ENCODE peak calls at places on chromosomes 16 and 17, in seven cellular contexts. One of them, this sample, is unnamed.

GRCh38 chr17:2828396-2829038 is 32.3 kb downstream of the RAP1GAP2 start:
- DNase-seq in HuH-7: peak
- DNase-seq in AG04450: no peak
- DNase-seq in endothelial cell: peak
- DNase-seq in cardiac muscle cell: peak
- DNase-seq in RPMI8226: peak
- DNase-seq in heart right ventricle: peak
- DNase-seq in this sample: peak

GRCh38 chr16:19304670-19305240 is 19.2 kb downstream of the CLEC19A start:
- DNase-seq in HuH-7: no peak
- DNase-seq in AG04450: no peak
- DNase-seq in endothelial cell: no peak
- DNase-seq in cardiac muscle cell: no peak
- DNase-seq in RPMI8226: no peak
- DNase-seq in heart right ventricle: no peak
- DNase-seq in this sample: no peak

GRCh38 chr17:70820276-70820675 is 650.9 kb downstream of the KCNJ2 start:
- DNase-seq in HuH-7: no peak
- DNase-seq in AG04450: no peak
- DNase-seq in endothelial cell: no peak
- DNase-seq in cardiac muscle cell: no peak
- DNase-seq in RPMI8226: no peak
- DNase-seq in heart right ventricle: no peak
- DNase-seq in this sample: no peak

GRCh38 chr17:55451203-55451641 is 29.6 kb upstream of the MMD start:
- DNase-seq in HuH-7: no peak
- DNase-seq in AG04450: no peak
- DNase-seq in endothelial cell: no peak
- DNase-seq in cardiac muscle cell: peak
- DNase-seq in RPMI8226: no peak
- DNase-seq in heart right ventricle: no peak
- DNase-seq in this sample: peak

GRCh38 chr16:64077242-64077641 is 1044.6 kb downstream of the CDH11 start:
- DNase-seq in HuH-7: no peak
- DNase-seq in AG04450: no peak
- DNase-seq in endothelial cell: no peak
- DNase-seq in cardiac muscle cell: no peak
- DNase-seq in RPMI8226: peak
- DNase-seq in heart right ventricle: no peak
- DNase-seq in this sample: no peak

GRCh38 chr16:411576-412265 is 10.0 kb downstream of the DECR2 start:
- DNase-seq in HuH-7: no peak
- DNase-seq in AG04450: no peak
- DNase-seq in endothelial cell: no peak
- DNase-seq in cardiac muscle cell: no peak
- DNase-seq in RPMI8226: no peak
- DNase-seq in heart right ventricle: no peak
- DNase-seq in this sample: no peak

GRCh38 chr16:89574681-89575246 is 794 bp upstream of the CPNE7 start:
- DNase-seq in HuH-7: peak
- DNase-seq in AG04450: no peak
- DNase-seq in endothelial cell: peak
- DNase-seq in cardiac muscle cell: peak
- DNase-seq in RPMI8226: peak
- DNase-seq in heart right ventricle: no peak
- DNase-seq in this sample: peak

GRCh38 chr17:29116652-29117439 is 63.4 kb downstream of the MYO18A start:
- DNase-seq in HuH-7: peak
- DNase-seq in AG04450: no peak
- DNase-seq in endothelial cell: peak
- DNase-seq in cardiac muscle cell: peak
- DNase-seq in RPMI8226: peak
- DNase-seq in heart right ventricle: peak
- DNase-seq in this sample: peak

GRCh38 chr17:80195671-80196529 is 24.2 kb downstream of the SGSH start:
- DNase-seq in HuH-7: peak
- DNase-seq in AG04450: no peak
- DNase-seq in endothelial cell: peak
- DNase-seq in cardiac muscle cell: no peak
- DNase-seq in RPMI8226: peak
- DNase-seq in heart right ventricle: no peak
- DNase-seq in this sample: no peak

GRCh38 chr17:29243792-29244191 is 2.9 kb upstream of the CRYBA1 start:
- DNase-seq in HuH-7: peak
- DNase-seq in AG04450: no peak
- DNase-seq in endothelial cell: no peak
- DNase-seq in cardiac muscle cell: no peak
- DNase-seq in RPMI8226: peak
- DNase-seq in heart right ventricle: no peak
- DNase-seq in this sample: no peak

GRCh38 chr17:10118788-10119130 is 79.6 kb downstream of the GAS7 start:
- DNase-seq in HuH-7: no peak
- DNase-seq in AG04450: no peak
- DNase-seq in endothelial cell: no peak
- DNase-seq in cardiac muscle cell: no peak
- DNase-seq in RPMI8226: peak
- DNase-seq in heart right ventricle: no peak
- DNase-seq in this sample: no peak

GRCh38 chr16:5925850-5926249 is 828.3 kb upstream of the EEF2KMT start:
- DNase-seq in HuH-7: no peak
- DNase-seq in AG04450: no peak
- DNase-seq in endothelial cell: no peak
- DNase-seq in cardiac muscle cell: no peak
- DNase-seq in RPMI8226: no peak
- DNase-seq in heart right ventricle: no peak
- DNase-seq in this sample: no peak

GRCh38 chr16:89187337-89188063 is 12.8 kb downstream of the SLC22A31 start:
- DNase-seq in HuH-7: no peak
- DNase-seq in AG04450: no peak
- DNase-seq in endothelial cell: no peak
- DNase-seq in cardiac muscle cell: peak
- DNase-seq in RPMI8226: peak
- DNase-seq in heart right ventricle: no peak
- DNase-seq in this sample: peak

GRCh38 chr16:67201411-67202345 is 2.7 kb downstream of the ELMO3 start:
- DNase-seq in HuH-7: no peak
- DNase-seq in AG04450: no peak
- DNase-seq in endothelial cell: no peak
- DNase-seq in cardiac muscle cell: no peak
- DNase-seq in RPMI8226: no peak
- DNase-seq in heart right ventricle: no peak
- DNase-seq in this sample: no peak

GRCh38 chr17:8887834-8888703 is 20.6 kb upstream of the PIK3R6 start:
- DNase-seq in HuH-7: peak
- DNase-seq in AG04450: no peak
- DNase-seq in endothelial cell: peak
- DNase-seq in cardiac muscle cell: peak
- DNase-seq in RPMI8226: no peak
- DNase-seq in heart right ventricle: peak
- DNase-seq in this sample: no peak

GRCh38 chr16:47666434-47666833 is 205.3 kb downstream of the PHKB start:
- DNase-seq in HuH-7: no peak
- DNase-seq in AG04450: no peak
- DNase-seq in endothelial cell: no peak
- DNase-seq in cardiac muscle cell: no peak
- DNase-seq in RPMI8226: no peak
- DNase-seq in heart right ventricle: no peak
- DNase-seq in this sample: no peak

GRCh38 chr17:9028171-9028570 is 6.9 kb downstream of the NTN1 start:
- DNase-seq in HuH-7: peak
- DNase-seq in AG04450: no peak
- DNase-seq in endothelial cell: no peak
- DNase-seq in cardiac muscle cell: no peak
- DNase-seq in RPMI8226: peak
- DNase-seq in heart right ventricle: no peak
- DNase-seq in this sample: peak

GRCh38 chr17:40522250-40522960 is 21.0 kb upstream of the TNS4 start:
- DNase-seq in HuH-7: no peak
- DNase-seq in AG04450: no peak
- DNase-seq in endothelial cell: no peak
- DNase-seq in cardiac muscle cell: peak
- DNase-seq in RPMI8226: no peak
- DNase-seq in heart right ventricle: no peak
- DNase-seq in this sample: no peak

GRCh38 chr16:72126429-72126765 is 32.8 kb downstream of the DHX38 start:
- DNase-seq in HuH-7: no peak
- DNase-seq in AG04450: no peak
- DNase-seq in endothelial cell: no peak
- DNase-seq in cardiac muscle cell: peak
- DNase-seq in RPMI8226: no peak
- DNase-seq in heart right ventricle: no peak
- DNase-seq in this sample: no peak

GRCh38 chr16:9013508-9013864 is 49.8 kb upstream of the USP7 start:
- DNase-seq in HuH-7: no peak
- DNase-seq in AG04450: no peak
- DNase-seq in endothelial cell: no peak
- DNase-seq in cardiac muscle cell: peak
- DNase-seq in RPMI8226: no peak
- DNase-seq in heart right ventricle: no peak
- DNase-seq in this sample: no peak

GRCh38 chr16:69150146-69150865 is 17.9 kb downstream of the UTP4 start:
- DNase-seq in HuH-7: peak
- DNase-seq in AG04450: peak
- DNase-seq in endothelial cell: peak
- DNase-seq in cardiac muscle cell: peak
- DNase-seq in RPMI8226: peak
- DNase-seq in heart right ventricle: peak
- DNase-seq in this sample: peak

GRCh38 chr16:2465653-2466415 is 5.3 kb upstream of the NTN3 start:
- DNase-seq in HuH-7: no peak
- DNase-seq in AG04450: no peak
- DNase-seq in endothelial cell: no peak
- DNase-seq in cardiac muscle cell: no peak
- DNase-seq in RPMI8226: peak
- DNase-seq in heart right ventricle: no peak
- DNase-seq in this sample: no peak

GRCh38 chr16:14369734-14370598 is 260.1 kb downstream of the PARN start:
- DNase-seq in HuH-7: no peak
- DNase-seq in AG04450: no peak
- DNase-seq in endothelial cell: no peak
- DNase-seq in cardiac muscle cell: peak
- DNase-seq in RPMI8226: no peak
- DNase-seq in heart right ventricle: peak
- DNase-seq in this sample: no peak

GRCh38 chr16:87108941-87109340 is 208.3 kb downstream of the C16orf95 start:
- DNase-seq in HuH-7: no peak
- DNase-seq in AG04450: no peak
- DNase-seq in endothelial cell: no peak
- DNase-seq in cardiac muscle cell: no peak
- DNase-seq in RPMI8226: no peak
- DNase-seq in heart right ventricle: no peak
- DNase-seq in this sample: no peak

GRCh38 chr17:83068641-83069570 is 10.5 kb upstream of the METRNL start:
- DNase-seq in HuH-7: no peak
- DNase-seq in AG04450: no peak
- DNase-seq in endothelial cell: no peak
- DNase-seq in cardiac muscle cell: no peak
- DNase-seq in RPMI8226: no peak
- DNase-seq in heart right ventricle: no peak
- DNase-seq in this sample: no peak

GRCh38 chr17:11645426-11645825 is 47.2 kb downstream of the DNAH9 start:
- DNase-seq in HuH-7: no peak
- DNase-seq in AG04450: no peak
- DNase-seq in endothelial cell: no peak
- DNase-seq in cardiac muscle cell: no peak
- DNase-seq in RPMI8226: no peak
- DNase-seq in heart right ventricle: no peak
- DNase-seq in this sample: no peak

GRCh38 chr16:80996688-80997138 is 10.0 kb downstream of the CMC2 start:
- DNase-seq in HuH-7: no peak
- DNase-seq in AG04450: no peak
- DNase-seq in endothelial cell: no peak
- DNase-seq in cardiac muscle cell: no peak
- DNase-seq in RPMI8226: no peak
- DNase-seq in heart right ventricle: no peak
- DNase-seq in this sample: no peak

GRCh38 chr17:3917391-3917931 is 1.2 kb upstream of the P2RX1 start:
- DNase-seq in HuH-7: no peak
- DNase-seq in AG04450: no peak
- DNase-seq in endothelial cell: no peak
- DNase-seq in cardiac muscle cell: peak
- DNase-seq in RPMI8226: no peak
- DNase-seq in heart right ventricle: peak
- DNase-seq in this sample: peak

GRCh38 chr16:79658301-79659001 is 57.9 kb upstream of the MAF start:
- DNase-seq in HuH-7: no peak
- DNase-seq in AG04450: peak
- DNase-seq in endothelial cell: no peak
- DNase-seq in cardiac muscle cell: peak
- DNase-seq in RPMI8226: no peak
- DNase-seq in heart right ventricle: no peak
- DNase-seq in this sample: peak

GRCh38 chr16:17467923-17468540 is 2.7 kb downstream of the XYLT1 start:
- DNase-seq in HuH-7: peak
- DNase-seq in AG04450: peak
- DNase-seq in endothelial cell: peak
- DNase-seq in cardiac muscle cell: peak
- DNase-seq in RPMI8226: no peak
- DNase-seq in heart right ventricle: peak
- DNase-seq in this sample: peak

This sample was measured in SJSA1.